ENCODE peak calls at places on chromosomes 12 and 14, in four cellular contexts. Q, B, R and D are unnamed samples.
A peak's percentile ranks its signal among the peaks of the same experiment; 100 is the strongest.

GRCh38 chr12:92927055-92927435 is 2.0 kb downstream of the EEA1 start:
- DNase-seq in Q (peak; percentile 25), B (peak; percentile 50), R (no peak), D (peak; percentile 34)

GRCh38 chr14:91315844-91316267 is 71.4 kb upstream of the GPR68 start:
- DNase-seq in Q (no peak), B (peak; percentile 62), R (peak; percentile 53), D (no peak)

GRCh38 chr12:116277393-116278258 is at the start of gene MED13L:
- DNase-seq in Q (peak; percentile 99), B (peak; percentile 79), R (peak; percentile 77), D (peak; percentile 99)

GRCh38 chr14:89249296-89249565 is 167.8 kb downstream of the FOXN3 start:
- DNase-seq in Q (no peak), B (no peak), R (no peak), D (no peak)

GRCh38 chr12:51202650-51203198 is 15.1 kb downstream of the POU6F1 start:
- DNase-seq in Q (no peak), B (no peak), R (no peak), D (no peak)

GRCh38 chr14:77524536-77524935 is 25.9 kb upstream of the ISM2 start:
- DNase-seq in Q (no peak), B (no peak), R (no peak), D (no peak)

GRCh38 chr14:93115069-93115919 is 431 bp downstream of the ITPK1 start:
- DNase-seq in Q (peak; percentile 94), B (peak; percentile 71), R (peak; percentile 67), D (peak; percentile 94)

GRCh38 chr14:31930493-31931225 is 146.4 kb upstream of the ARHGAP5 start:
- DNase-seq in Q (no peak), B (no peak), R (no peak), D (no peak)

GRCh38 chr14:101083564-101084435 is 180.3 kb upstream of the RTL1 start:
- DNase-seq in Q (no peak), B (no peak), R (no peak), D (peak; percentile 26)

GRCh38 chr12:119383206-119383605 is 48.7 kb downstream of the CCDC60 start:
- DNase-seq in Q (no peak), B (no peak), R (no peak), D (no peak)

GRCh38 chr12:71469235-71469873 is 29.8 kb downstream of the LGR5 start:
- DNase-seq in Q (no peak), B (no peak), R (no peak), D (no peak)

GRCh38 chr14:65833256-65833880 is 420.8 kb downstream of the FUT8 start:
- DNase-seq in Q (no peak), B (no peak), R (no peak), D (no peak)

GRCh38 chr12:6082613-6083012 is 41.9 kb downstream of the VWF start:
- DNase-seq in Q (no peak), B (no peak), R (no peak), D (no peak)

GRCh38 chr14:89418452-89418851 is 1.4 kb upstream of the FOXN3 start:
- DNase-seq in Q (peak; percentile 67), B (no peak), R (no peak), D (no peak)

GRCh38 chr14:39621678-39622077 is 189.4 kb upstream of the FBXO33 start:
- DNase-seq in Q (no peak), B (no peak), R (no peak), D (no peak)

GRCh38 chr14:75334191-75335051 is 55.8 kb downstream of the FOS start:
- DNase-seq in Q (no peak), B (peak; percentile 29), R (peak; percentile 27), D (no peak)

GRCh38 chr14:32509632-32510187 is 180.6 kb downstream of the AKAP6 start:
- DNase-seq in Q (no peak), B (no peak), R (no peak), D (no peak)

GRCh38 chr12:31245822-31246469 is 80.0 kb downstream of the SINHCAF start:
- DNase-seq in Q (no peak), B (no peak), R (no peak), D (no peak)

GRCh38 chr14:24435998-24436354 is 6.2 kb downstream of the KHNYN start:
- DNase-seq in Q (no peak), B (no peak), R (no peak), D (no peak)

GRCh38 chr12:90441431-90441830 is 513.5 kb downstream of the CCER1 start:
- DNase-seq in Q (no peak), B (no peak), R (no peak), D (no peak)

GRCh38 chr14:84657866-84658385 is 872.0 kb upstream of the FLRT2 start:
- DNase-seq in Q (no peak), B (no peak), R (no peak), D (no peak)

GRCh38 chr12:115485503-115485902 is 792.0 kb downstream of the MED13L start:
- DNase-seq in Q (no peak), B (no peak), R (no peak), D (no peak)

GRCh38 chr14:95432152-95433093 is 84.0 kb downstream of the SYNE3 start:
- DNase-seq in Q (peak; percentile 87), B (no peak), R (no peak), D (peak; percentile 90)

GRCh38 chr14:21987937-21988336 is 314.3 kb upstream of the OR4E1 start:
- DNase-seq in Q (peak; percentile 11), B (no peak), R (no peak), D (no peak)

GRCh38 chr14:83096092-83096491 is 1562.4 kb upstream of the SEL1L start:
- DNase-seq in Q (no peak), B (no peak), R (no peak), D (no peak)

GRCh38 chr14:89615421-89615820 is 198.4 kb upstream of the FOXN3 start:
- DNase-seq in Q (no peak), B (no peak), R (no peak), D (no peak)

GRCh38 chr12:49917788-49918173 is 14.1 kb upstream of the FAIM2 start:
- DNase-seq in Q (no peak), B (no peak), R (no peak), D (no peak)

GRCh38 chr12:55982319-55982936 is 8.6 kb downstream of the RAB5B start:
- DNase-seq in Q (no peak), B (no peak), R (no peak), D (no peak)